ENCODE peak calls at places on chromosomes 7 and 10, in four cellular contexts. K is left ventricle myocardium inferior, O is HCT116, V is heart left ventricle. B is an unnamed sample.

GRCh38 chr7:95886501-95887090 is 114.2 kb downstream of the DYNC1I1 start:
- DNase-seq in K (no peak), O (no peak), V (no peak), B (no peak)

GRCh38 chr10:114367676-114368391 is 36.5 kb downstream of the AFAP1L2 start:
- DNase-seq in K (no peak), O (no peak), V (no peak), B (no peak)

GRCh38 chr10:5041471-5042023 is 37.9 kb upstream of the AKR1C2 start:
- DNase-seq in K (no peak), O (no peak), V (no peak), B (no peak)

GRCh38 chr7:75905785-75906604 is 9.0 kb upstream of the POR start:
- DNase-seq in K (peak; percentile 53), O (no peak), V (peak; percentile 30), B (peak; percentile 91)

GRCh38 chr10:118209215-118209614 is 132.9 kb downstream of the FAM204A start:
- DNase-seq in K (no peak), O (no peak), V (no peak), B (no peak)

GRCh38 chr10:102434251-102434913 is 2.0 kb upstream of the CUEDC2 start:
- DNase-seq in K (no peak), O (no peak), V (no peak), B (no peak)

GRCh38 chr10:17779761-17780160 is 27.8 kb downstream of the TMEM236 start:
- DNase-seq in K (no peak), O (no peak), V (no peak), B (no peak)

GRCh38 chr7:143434660-143435059 is 8.6 kb upstream of the TAS2R60 start:
- DNase-seq in K (peak; percentile 58), O (no peak), V (peak; percentile 44), B (peak; percentile 69)

GRCh38 chr10:114635101-114635500 is 23.0 kb downstream of the ABLIM1 start:
- DNase-seq in K (no peak), O (no peak), V (no peak), B (no peak)

GRCh38 chr7:150739045-150739432 is 1.8 kb downstream of the GIMAP5 start:
- DNase-seq in K (no peak), O (no peak), V (no peak), B (no peak)

GRCh38 chr10:72162978-72163377 is 52.8 kb upstream of the ANAPC16 start:
- DNase-seq in K (no peak), O (no peak), V (no peak), B (no peak)

GRCh38 chr7:17474724-17475344 is 176.4 kb downstream of the AHR start:
- DNase-seq in K (no peak), O (no peak), V (no peak), B (no peak)

DNA sequence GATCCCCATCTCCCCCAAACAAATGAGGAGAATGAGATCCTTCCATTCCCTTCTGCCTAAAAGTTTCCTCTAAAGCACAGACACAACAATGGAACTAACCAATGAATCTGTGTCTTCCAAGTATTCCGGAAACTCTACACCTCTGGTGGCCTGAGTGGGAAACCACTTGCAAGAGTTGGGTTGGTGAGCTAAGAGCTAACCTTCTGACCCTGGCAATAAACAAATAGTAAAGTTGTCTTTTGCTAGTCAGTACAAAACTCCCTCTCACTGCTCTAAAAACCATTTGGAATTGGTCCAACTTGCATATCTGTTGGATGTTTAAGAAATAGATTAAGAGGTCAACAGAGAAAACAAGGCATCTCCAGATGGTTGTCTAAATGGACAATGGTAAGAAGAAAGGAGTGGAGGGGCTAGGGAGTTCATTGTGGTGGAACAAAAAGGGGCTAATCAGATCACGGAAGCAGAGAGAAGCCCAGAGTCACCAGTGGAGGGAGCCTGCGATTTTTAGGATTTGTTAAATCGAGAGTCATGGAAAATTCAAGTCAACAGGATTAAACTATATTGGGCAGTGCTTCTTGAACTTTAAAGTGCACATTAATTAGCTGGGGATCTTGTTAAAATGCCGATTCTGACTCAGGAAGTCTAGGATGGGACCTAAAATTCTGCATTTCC is 192.3 kb downstream of the EVX1 start:
- DNase-seq in K (no peak), O (no peak), V (no peak), B (no peak)
- TF ChIP-seq CTCF in K (peak; percentile 17), O (peak; percentile 9), V (no peak), B (peak; percentile 23)

GRCh38 chr7:155741061-155741460 is 71.2 kb downstream of the SHH start:
- DNase-seq in K (no peak), O (no peak), V (no peak), B (no peak)

GRCh38 chr7:155737590-155737989 is 74.7 kb downstream of the SHH start:
- DNase-seq in K (no peak), O (no peak), V (no peak), B (no peak)

GRCh38 chr7:155738652-155739537 is 73.4 kb downstream of the SHH start:
- DNase-seq in K (peak; percentile 75), O (peak; percentile 16), V (peak; percentile 71), B (peak; percentile 71)

GRCh38 chr7:155738104-155738503 is 74.2 kb downstream of the SHH start:
- DNase-seq in K (no peak), O (no peak), V (no peak), B (no peak)

GRCh38 chr7:155739538-155740140 is 72.6 kb downstream of the SHH start:
- DNase-seq in K (no peak), O (no peak), V (no peak), B (no peak)
- H3K9me3 ChIP-seq in K (no peaks in the 10 kb centered on the region), O (no peaks in the 10 kb centered on the region), V (no peaks in the 10 kb centered on the region), B (no peaks in the 10 kb centered on the region)

GRCh38 chr7:19119372-19119771 is 1.9 kb upstream of the TWIST1 start:
- DNase-seq in K (no peak), O (no peak), V (no peak), B (no peak)

GRCh38 chr7:19116121-19117080 is 1.0 kb downstream of the TWIST1 start:
- DNase-seq in K (no peak), O (no peak), V (peak; percentile 21), B (no peak)

GRCh38 chr7:19117081-19117869 is at the start of gene TWIST1:
- DNase-seq in K (peak; percentile 61), O (no peak), V (peak; percentile 56), B (peak; percentile 75)

GRCh38 chr7:19118896-19119301 is 1.5 kb upstream of the TWIST1 start:
- DNase-seq in K (no peak), O (no peak), V (no peak), B (peak; percentile 59)

GRCh38 chr7:19117870-19118608 is 603 bp upstream of the TWIST1 start:
- DNase-seq in K (no peak), O (no peak), V (no peak), B (no peak)
- TF ChIP-seq CTCF in K (no peak), O (no peak), V (no peak), B (no peak)

DNA sequence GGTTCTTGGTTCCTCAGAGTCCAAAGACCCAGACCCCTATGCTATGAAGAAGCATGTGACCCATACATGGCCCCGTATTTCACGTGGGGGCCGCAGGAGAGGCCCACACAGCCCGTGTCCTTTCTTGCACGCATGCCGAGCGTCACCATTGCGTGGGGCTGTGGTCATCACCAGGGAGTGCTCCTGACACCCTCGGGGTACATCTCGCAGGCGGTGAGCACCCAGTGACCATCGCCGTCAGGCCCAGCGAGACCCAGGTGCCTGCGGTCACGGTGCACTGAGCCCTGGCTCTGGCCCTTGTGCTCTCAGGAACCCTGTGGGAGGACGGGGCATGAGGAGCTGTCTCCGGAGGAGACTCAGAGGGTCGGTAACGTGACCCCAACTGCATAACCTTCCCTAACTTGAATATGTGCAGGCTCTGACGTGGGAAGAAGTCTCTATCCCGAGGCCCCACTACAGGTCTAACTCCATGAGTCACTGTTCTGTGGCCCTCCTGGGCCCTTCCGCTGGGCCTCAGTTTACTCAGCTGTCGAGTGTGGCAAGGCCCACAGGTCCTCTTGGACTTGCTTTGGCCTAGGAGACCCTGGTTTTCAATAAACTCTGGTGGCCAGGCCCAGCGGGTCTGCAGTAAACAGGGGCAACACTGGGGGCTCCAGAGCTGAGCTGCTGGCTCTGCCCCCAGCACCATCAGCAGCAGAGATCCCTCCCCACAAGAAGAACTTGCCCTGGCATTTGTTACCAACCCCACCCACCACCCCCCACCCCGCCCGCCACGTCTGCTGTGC is 503.9 kb downstream of the PTPRN2 start:
- DNase-seq in K (no peak), O (no peak), V (no peak), B (no peak)
- H3K9me3 ChIP-seq in K (no peaks in the 10 kb centered on the region), O (no peaks in the 10 kb centered on the region), V (peaks cover 2% of the 10 kb centered on the region), B (no peaks in the 10 kb centered on the region)

DNA sequence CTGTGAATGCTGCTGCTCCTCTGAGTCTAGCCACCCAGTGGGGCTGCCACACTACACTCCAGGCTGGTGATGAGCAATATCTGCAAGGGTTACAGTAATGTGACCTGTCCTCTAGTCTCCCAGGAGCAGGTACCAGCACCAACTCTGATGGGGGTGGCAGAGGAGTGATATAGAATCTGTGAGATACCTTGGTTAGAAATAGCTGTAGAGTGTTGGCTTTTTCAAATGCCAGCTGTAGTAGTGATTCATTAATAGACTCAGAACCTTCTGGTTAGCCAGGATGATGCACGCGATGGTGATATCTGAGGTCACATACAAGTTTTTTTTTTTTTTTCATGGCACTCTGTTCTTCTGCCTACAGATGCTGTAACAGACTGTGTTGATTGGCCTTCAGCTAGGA is 757.1 kb downstream of the INHBA start:
- DNase-seq in K (no peak), O (no peak), V (no peak), B (no peak)
- TF ChIP-seq CTCF in K (no peak), O (no peak), V (no peak), B (no peak)

DNA sequence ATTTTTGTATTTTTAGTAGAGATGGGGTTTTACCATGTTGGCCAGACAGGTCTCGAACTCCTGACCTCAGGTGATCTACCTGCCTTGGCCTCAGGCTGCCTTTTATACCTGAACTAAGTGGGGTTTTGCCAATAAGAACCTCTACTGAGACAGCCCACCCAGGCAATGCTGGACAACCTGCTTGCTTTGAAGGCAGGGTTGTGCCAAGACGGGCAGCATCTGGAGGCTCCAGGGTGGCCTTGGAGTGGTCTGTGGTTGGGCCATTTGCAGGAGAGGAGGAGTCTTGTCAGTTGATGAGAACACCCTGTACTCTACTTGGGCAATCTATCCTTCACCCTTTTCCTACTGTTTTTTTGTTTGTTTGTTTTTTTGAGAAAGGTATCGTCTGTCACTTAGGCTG is 75.3 kb upstream of the ZNF735 start:
- DNase-seq in K (no peak), O (no peak), V (no peak), B (no peak)
- H3K9me3 ChIP-seq in K (peaks cover 87% of the 10 kb centered on the region), O (peaks cover 11% of the 10 kb centered on the region), V (peaks cover 56% of the 10 kb centered on the region), B (no peaks in the 10 kb centered on the region)

GRCh38 chr10:67695555-67695954 is 440 bp downstream of the CTNNA3 start:
- DNase-seq in K (no peak), O (no peak), V (peak; percentile 20), B (no peak)
- TF ChIP-seq CTCF in K (no peak), O (no peak), V (no peak), B (no peak)

B was measured in right atrium auricular region.